ENCODE peak calls at places on chromosomes 12 and 14, in eight cellular contexts. N, Z, G, Y, D, V, X and F are unnamed samples.

GRCh38 chr12:23760495-23760894 is 189.0 kb downstream of the SOX5 start:
- DNase-seq in N (no peak), Z (no peak), G (no peak), Y (no peak), D (no peak), V (no peak), X (no peak), F (no peak)

GRCh38 chr14:25406818-25407217 is 356.9 kb upstream of the STXBP6 start:
- DNase-seq in N (peak; percentile 44), Z (no peak), G (no peak), Y (peak; percentile 49), D (peak; percentile 13), V (no peak), X (no peak), F (no peak)

GRCh38 chr14:70755655-70756054 is 53.7 kb downstream of the MAP3K9 start:
- DNase-seq in N (no peak), Z (no peak), G (no peak), Y (peak; percentile 40), D (no peak), V (no peak), X (no peak), F (no peak)

GRCh38 chr12:120903382-120903817 is 758 bp downstream of the SPPL3 start:
- DNase-seq in N (peak; percentile 78), Z (peak; percentile 41), G (peak; percentile 31), Y (peak; percentile 70), D (peak; percentile 72), V (peak; percentile 62), X (peak; percentile 61), F (peak; percentile 32)

GRCh38 chr12:110183386-110183785 is 59.2 kb downstream of the IFT81 start:
- DNase-seq in N (no peak), Z (no peak), G (no peak), Y (no peak), D (no peak), V (no peak), X (no peak), F (no peak)

GRCh38 chr14:18688346-18688745 is 87.4 kb downstream of the OR11H12 start:
- DNase-seq in N (no peak), Z (no peak), G (no peak), Y (no peak), D (no peak), V (no peak), X (no peak), F (no peak)

GRCh38 chr12:113891737-113892520 is 74.2 kb downstream of the RBM19 start:
- DNase-seq in N (no peak), Z (no peak), G (no peak), Y (no peak), D (no peak), V (no peak), X (no peak), F (no peak)

GRCh38 chr12:113071427-113072112 is 15.0 kb downstream of the DTX1 start:
- DNase-seq in N (peak; percentile 41), Z (no peak), G (no peak), Y (no peak), D (no peak), V (no peak), X (no peak), F (no peak)

GRCh38 chr12:47561746-47562145 is 144.1 kb downstream of the RPAP3 start:
- DNase-seq in N (no peak), Z (no peak), G (no peak), Y (no peak), D (no peak), V (no peak), X (no peak), F (no peak)

GRCh38 chr12:89856431-89856830 is 147.8 kb upstream of the ATP2B1 start:
- DNase-seq in N (no peak), Z (no peak), G (no peak), Y (no peak), D (no peak), V (no peak), X (no peak), F (no peak)

GRCh38 chr14:92729632-92730358 is 18.6 kb downstream of the LGMN start:
- DNase-seq in N (no peak), Z (no peak), G (no peak), Y (peak; percentile 80), D (no peak), V (no peak), X (no peak), F (no peak)

GRCh38 chr12:107437954-107438353 is 247.6 kb upstream of the PWP1 start:
- DNase-seq in N (no peak), Z (no peak), G (no peak), Y (no peak), D (no peak), V (no peak), X (no peak), F (no peak)

GRCh38 chr12:113758165-113758924 is 207.8 kb downstream of the RBM19 start:
- DNase-seq in N (no peak), Z (no peak), G (no peak), Y (no peak), D (no peak), V (no peak), X (no peak), F (no peak)

GRCh38 chr12:19273482-19274330 is 144.2 kb downstream of the PLEKHA5 start:
- DNase-seq in N (peak; percentile 72), Z (peak; percentile 23), G (no peak), Y (peak; percentile 94), D (peak; percentile 36), V (peak; percentile 56), X (peak; percentile 47), F (no peak)

GRCh38 chr12:92468358-92469020 is 234.3 kb upstream of the PLEKHG7 start:
- DNase-seq in N (no peak), Z (no peak), G (no peak), Y (no peak), D (no peak), V (no peak), X (no peak), F (no peak)

GRCh38 chr12:94427520-94428381 is 31.9 kb downstream of the CEP83 start:
- DNase-seq in N (peak; percentile 61), Z (no peak), G (no peak), Y (no peak), D (no peak), V (no peak), X (no peak), F (no peak)

GRCh38 chr14:23323838-23324454 is 2.7 kb downstream of the PABPN1 start:
- DNase-seq in N (no peak), Z (no peak), G (no peak), Y (no peak), D (no peak), V (no peak), X (no peak), F (no peak)

GRCh38 chr14:21233457-21234076 is 35.7 kb downstream of the HNRNPC start:
- DNase-seq in N (no peak), Z (no peak), G (no peak), Y (no peak), D (no peak), V (no peak), X (no peak), F (no peak)

GRCh38 chr12:77116277-77116676 is 50.9 kb upstream of the E2F7 start:
- DNase-seq in N (no peak), Z (no peak), G (no peak), Y (no peak), D (no peak), V (no peak), X (no peak), F (no peak)

GRCh38 chr12:10243803-10244520 is 31.3 kb downstream of the GABARAPL1 start:
- DNase-seq in N (no peak), Z (no peak), G (no peak), Y (no peak), D (peak; percentile 24), V (no peak), X (no peak), F (peak; percentile 16)

GRCh38 chr12:66653801-66654200 is 25.1 kb downstream of the GRIP1 start:
- DNase-seq in N (no peak), Z (no peak), G (no peak), Y (no peak), D (no peak), V (no peak), X (no peak), F (no peak)